ENCODE peak calls at places on chromosomes 5 and 9, in seven cellular contexts. G, W, D, U, L, C and R are unnamed samples.

GRCh38 chr5:15574806-15575205 is 74.8 kb downstream of the FBXL7 start:
- DNase-seq in C (no peak), D (no peak), W (no peak), U (no peak), G (no peak), L (no peak), R (no peak)

GRCh38 chr5:40834391-40834848 is 602 bp downstream of the RPL37 start:
- DNase-seq in G (no peak), W (no peak), D (peak), C (no peak), U (peak), L (no peak), R (no peak)

GRCh38 chr9:129654641-129655040 is 10.8 kb upstream of the PRRX2 start:
- DNase-seq in W (no peak), U (no peak), G (no peak), L (no peak), D (no peak), C (no peak), R (no peak)

GRCh38 chr5:32600057-32600622 is 14.8 kb downstream of the SUB1 start:
- DNase-seq in L (peak), D (no peak), G (no peak), U (no peak), C (peak), W (peak), R (no peak)

GRCh38 chr5:78399115-78399514 is 38.7 kb downstream of the SCAMP1 start:
- DNase-seq in D (no peak), C (no peak), U (no peak), W (peak), G (no peak), L (no peak), R (no peak)

GRCh38 chr9:136587145-136587943 is 41.5 kb upstream of the NOTCH1 start:
- DNase-seq in U (no peak), D (peak), W (peak), C (no peak), L (no peak), G (peak), R (no peak)

GRCh38 chr5:149223081-149223848 is 48.4 kb upstream of the AFAP1L1 start:
- DNase-seq in L (no peak), G (no peak), C (no peak), W (no peak), U (no peak), D (no peak), R (no peak)

GRCh38 chr5:139764250-139764791 is 31.3 kb upstream of the PSD2 start:
- DNase-seq in W (no peak), U (peak), G (no peak), D (peak), C (no peak), L (no peak), R (no peak)

GRCh38 chr5:20286512-20286911 is 298.5 kb upstream of the CDH18 start:
- DNase-seq in W (no peak), C (peak), G (no peak), L (peak), D (no peak), U (no peak), R (no peak)

GRCh38 chr9:84317563-84317962 is 23.0 kb downstream of the SLC28A3 start:
- DNase-seq in L (no peak), U (no peak), D (peak), W (no peak), C (no peak), G (no peak), R (no peak)
- TF ChIP-seq CTCF in L (peak), U (peak), D (peak), W (no peak), C (no peak), G (no peak), R (peak)

DNA sequence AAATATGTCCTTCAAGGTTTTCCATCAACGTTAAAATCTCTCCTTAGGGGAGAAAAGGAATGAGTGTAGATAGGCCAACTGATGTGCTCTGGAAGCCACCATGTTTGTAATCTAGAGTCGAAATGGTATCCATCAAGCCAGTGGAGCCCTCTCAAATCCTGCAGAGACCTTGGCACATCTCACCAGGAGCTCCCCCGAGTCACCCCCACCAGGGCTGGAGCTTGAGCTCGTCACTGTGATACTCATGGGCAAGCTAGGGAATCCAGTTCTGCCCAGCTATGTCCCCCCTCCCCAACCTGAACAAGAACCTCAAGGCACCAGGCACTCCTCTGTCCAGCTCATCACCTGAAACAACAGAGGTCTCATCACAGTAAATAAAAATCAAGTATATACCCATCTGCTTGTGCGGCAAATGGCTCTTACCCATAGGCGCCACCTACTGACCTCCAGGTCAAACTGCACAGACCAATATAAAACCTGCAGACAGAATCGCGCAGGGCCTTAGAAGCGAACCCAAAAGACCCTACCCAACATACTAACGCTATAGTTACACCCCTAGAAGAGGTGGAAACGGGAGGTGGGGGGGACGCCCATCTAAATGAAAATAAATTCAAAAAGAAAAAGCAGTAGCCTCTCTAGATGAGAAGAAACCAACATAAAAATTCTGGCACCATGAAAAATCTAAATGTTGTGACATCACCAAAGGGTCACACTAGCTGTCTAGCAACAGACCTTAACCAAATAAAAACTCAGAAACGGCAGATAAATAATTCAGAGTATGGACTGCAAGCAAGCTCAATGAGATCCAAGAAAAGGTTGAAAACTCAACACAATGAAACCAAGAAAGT is 75.0 kb downstream of the TTC39B start:
- DNase-seq in C (no peak), G (no peak), L (peak), D (peak), W (no peak), U (peak), R (peak)
- TF ChIP-seq CTCF in C (peak), G (peak), L (peak), D (peak), W (peak), U (peak), R (peak)

GRCh38 chr9:35415769-35416427 is 74.0 kb upstream of the RUSC2 start:
- DNase-seq in U (no peak), D (peak), G (no peak), L (no peak), W (no peak), C (no peak), R (no peak)
- TF ChIP-seq CTCF in U (peak), D (peak), G (no peak), L (peak), W (no peak), C (no peak), R (no peak)

DNA sequence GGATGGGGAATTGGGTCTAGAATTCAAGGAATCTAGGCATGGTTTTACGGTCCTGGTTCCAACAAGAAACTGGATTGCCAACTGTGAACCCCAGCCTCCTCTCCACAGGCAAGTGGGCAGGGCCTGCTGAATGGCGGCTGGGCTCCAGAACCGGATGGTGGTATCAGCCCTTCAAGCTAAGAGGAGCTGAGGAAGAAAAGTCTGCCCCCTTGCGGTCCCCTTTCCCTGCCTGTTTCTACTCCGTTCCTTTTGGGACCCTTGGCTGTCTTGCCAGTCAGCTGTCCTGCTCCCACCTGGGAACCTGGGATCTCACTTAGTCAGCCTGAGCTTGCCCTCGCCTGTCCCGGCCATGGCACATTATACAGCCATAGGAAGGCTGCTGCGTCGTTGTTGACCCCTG is 234.4 kb upstream of the DAPK1 start:
- DNase-seq in W (no peak), L (no peak), G (no peak), C (no peak), U (no peak), D (peak), R (no peak)
- TF ChIP-seq CTCF in W (no peak), L (no peak), G (no peak), C (no peak), U (no peak), D (peak), R (no peak)

DNA sequence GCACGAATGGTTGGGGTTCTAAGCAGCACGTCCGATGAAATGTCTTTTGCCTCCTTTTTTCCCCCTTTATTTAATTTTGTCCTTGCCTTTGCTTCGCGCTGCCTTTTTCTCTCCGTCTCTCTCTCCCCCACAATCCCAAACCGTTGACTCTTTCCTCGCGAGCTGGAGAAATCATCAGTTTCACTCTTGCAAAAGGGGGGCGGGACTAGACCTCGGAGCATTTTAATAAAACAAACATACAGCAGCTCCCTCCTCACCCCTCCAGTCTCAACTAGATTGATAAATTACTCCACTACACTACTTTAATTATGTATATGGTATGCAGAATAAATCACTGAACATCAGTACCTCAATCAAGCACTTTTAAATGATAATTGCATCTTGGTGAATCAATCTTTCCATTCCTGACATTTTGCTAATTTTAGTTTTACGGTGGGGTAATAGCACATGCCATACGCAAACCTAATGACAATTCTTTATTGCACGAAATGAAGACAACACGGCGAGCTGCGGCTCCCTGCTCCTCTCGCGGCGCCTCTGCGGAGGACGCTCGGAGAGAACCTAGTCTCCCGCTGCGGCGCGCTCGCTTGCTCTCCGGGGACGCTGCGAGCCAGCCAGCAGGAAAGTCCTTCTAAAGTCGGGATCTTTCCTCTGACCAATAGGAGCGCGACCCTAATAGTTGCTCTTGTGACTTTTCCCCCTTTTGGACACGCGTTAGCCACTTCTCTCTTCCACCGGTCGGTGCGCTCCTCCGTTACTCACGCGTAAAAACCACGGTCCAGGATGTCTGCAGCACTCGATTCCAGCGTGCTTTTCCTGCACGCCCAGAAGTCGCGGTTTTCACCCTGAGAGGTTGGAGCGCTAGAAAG is 816 bp upstream of the MEF2C start:
- DNase-seq in G (no peak), C (peak), D (peak), W (peak), U (peak), L (peak), R (peak)
- TF ChIP-seq CTCF in G (no peak), C (no peak), D (no peak), W (no peak), U (peak), L (no peak), R (no peak)

DNA sequence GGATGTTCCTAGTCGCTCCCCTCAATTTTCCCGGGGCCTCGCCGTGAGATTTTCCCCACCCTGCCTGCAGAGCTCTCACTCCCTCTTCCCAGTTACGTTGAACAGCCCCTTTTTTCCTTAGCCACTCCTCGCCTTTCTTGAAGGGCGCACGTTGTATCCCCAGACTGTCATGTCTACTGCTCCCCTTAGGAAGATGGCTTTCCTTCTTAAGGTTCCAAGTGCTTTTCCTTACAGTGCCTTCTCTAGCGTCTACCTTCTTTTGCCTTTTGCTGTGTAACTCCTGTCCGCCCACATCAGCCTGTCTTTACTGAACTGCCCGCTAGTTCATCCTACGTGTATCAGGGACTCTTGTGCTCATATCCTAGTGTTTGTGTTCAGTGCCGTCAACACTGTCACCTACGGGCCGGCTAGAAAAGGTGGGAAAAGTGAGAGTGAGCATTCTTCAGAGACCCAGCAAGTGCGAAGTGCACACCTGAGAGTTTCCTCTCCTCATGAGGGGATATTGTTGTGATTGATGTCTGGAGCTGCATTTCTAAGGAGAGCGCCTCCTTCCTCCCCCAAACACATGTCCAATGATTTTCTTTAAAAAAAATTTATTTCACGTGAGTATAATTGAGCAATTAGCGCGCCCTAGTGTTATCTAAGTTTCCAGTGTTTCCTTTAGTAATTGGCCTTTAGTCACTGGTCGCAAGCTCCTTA is 764 bp downstream of the CAMLG start:
- DNase-seq in U (peak), L (peak), C (peak), D (peak), W (no peak), G (no peak), R (peak)
- TF ChIP-seq CTCF in U (peak), L (peak), C (peak), D (no peak), W (no peak), G (no peak), R (peak)